ENCODE peak calls at places on chromosomes 11 and 22, in four cellular contexts. Q is HFF-Myc; F is fibroblast of villous mesenchyme; Z is CD8-positive, alpha-beta T cell. H is an unnamed sample.

GRCh38 chr22:24994070-24994763 is 41.7 kb downstream of the KIAA1671 start:
- DNase-seq in Q (no peak), F (no peak), Z (no peak), H (no peak)

GRCh38 chr11:134483857-134484256 is 71.8 kb upstream of the B3GAT1 start:
- DNase-seq in Q (no peak), F (no peak), Z (no peak), H (no peak)

GRCh38 chr22:26464312-26464711 is 19.3 kb downstream of the HPS4 start:
- DNase-seq in Q (peak), F (peak), Z (no peak), H (no peak)

GRCh38 chr11:92707173-92707619 is 262.3 kb upstream of the MTNR1B start:
- DNase-seq in Q (no peak), F (no peak), Z (no peak), H (no peak)

GRCh38 chr11:67382481-67383136 is 9.2 kb upstream of the RAD9A start:
- DNase-seq in Q (no peak), F (peak), Z (peak), H (no peak)

GRCh38 chr11:8263109-8263768 is 439 bp downstream of the LMO1 start:
- DNase-seq in Q (no peak), F (no peak), Z (no peak), H (no peak)

GRCh38 chr11:119423459-119424254 is 685 bp upstream of the THY1 start:
- DNase-seq in Q (no peak), F (no peak), Z (no peak), H (no peak)

GRCh38 chr11:36455658-36456111 is 54.4 kb downstream of the TRAF6 start:
- DNase-seq in Q (peak), F (peak), Z (no peak), H (peak)

GRCh38 chr11:130516175-130516867 is 67.9 kb downstream of the ADAMTS15 start:
- DNase-seq in Q (no peak), F (no peak), Z (no peak), H (no peak)

GRCh38 chr22:36901411-36902142 is 11.9 kb upstream of the CSF2RB start:
- DNase-seq in Q (no peak), F (no peak), Z (no peak), H (no peak)

GRCh38 chr11:96113100-96113710 is 189.3 kb upstream of the MTMR2 start:
- DNase-seq in Q (no peak), F (peak), Z (no peak), H (no peak)

GRCh38 chr11:12165237-12165875 is 55.0 kb downstream of the MICAL2 start:
- DNase-seq in Q (no peak), F (no peak), Z (no peak), H (no peak)

GRCh38 chr11:115606223-115607220 is 102.3 kb upstream of the CADM1 start:
- DNase-seq in Q (no peak), F (peak), Z (no peak), H (peak)

GRCh38 chr11:96114178-96115070 is 190.5 kb upstream of the MTMR2 start:
- DNase-seq in Q (no peak), F (no peak), Z (no peak), H (no peak)

GRCh38 chr11:70364745-70365535 is 33.4 kb upstream of the CTTN start:
- DNase-seq in Q (no peak), F (no peak), Z (peak), H (no peak)
- H3K4me3 ChIP-seq in Q (no peak), F (no peak), Z (no peak), H (no peak)

DNA sequence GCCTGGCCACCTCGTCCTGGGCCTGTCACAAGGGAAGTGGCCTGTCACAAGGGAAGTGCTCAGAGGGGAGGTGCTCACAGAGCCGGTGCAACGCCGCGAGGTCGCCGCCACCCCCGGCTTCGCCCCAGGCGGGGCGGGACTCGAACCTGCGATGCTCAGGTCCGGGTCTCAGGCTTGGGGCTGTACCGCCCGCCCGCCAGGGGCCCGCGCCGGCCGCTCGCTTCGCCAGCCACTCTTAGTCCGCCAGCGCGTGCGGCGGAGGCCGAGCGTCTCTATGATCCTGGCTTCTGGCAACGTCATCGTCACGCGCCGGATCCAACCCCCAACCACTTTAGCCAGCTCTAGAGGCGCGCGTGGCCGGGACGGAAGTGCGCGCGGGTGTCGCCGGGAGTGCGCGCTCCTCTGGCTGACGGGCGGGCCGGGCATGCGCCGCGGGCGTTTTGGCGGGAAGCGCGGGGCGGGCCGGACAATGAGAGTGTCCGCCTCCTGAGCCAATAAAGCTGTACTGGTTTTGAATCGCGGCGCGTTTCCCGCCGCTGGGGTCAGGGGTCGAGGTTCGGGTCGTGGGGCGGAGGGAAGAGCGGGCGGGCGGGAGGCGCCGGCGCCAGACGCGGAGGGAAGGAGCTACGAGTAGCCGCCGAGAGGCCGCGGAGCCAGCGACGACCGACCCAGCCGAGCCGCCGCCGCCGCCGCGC is at the start of gene TRMT2A:
- DNase-seq in Q (peak), F (peak), Z (peak), H (peak)
- TF ChIP-seq CTCF in Q (no peak), F (peak), Z (no peak), H (peak)

DNA sequence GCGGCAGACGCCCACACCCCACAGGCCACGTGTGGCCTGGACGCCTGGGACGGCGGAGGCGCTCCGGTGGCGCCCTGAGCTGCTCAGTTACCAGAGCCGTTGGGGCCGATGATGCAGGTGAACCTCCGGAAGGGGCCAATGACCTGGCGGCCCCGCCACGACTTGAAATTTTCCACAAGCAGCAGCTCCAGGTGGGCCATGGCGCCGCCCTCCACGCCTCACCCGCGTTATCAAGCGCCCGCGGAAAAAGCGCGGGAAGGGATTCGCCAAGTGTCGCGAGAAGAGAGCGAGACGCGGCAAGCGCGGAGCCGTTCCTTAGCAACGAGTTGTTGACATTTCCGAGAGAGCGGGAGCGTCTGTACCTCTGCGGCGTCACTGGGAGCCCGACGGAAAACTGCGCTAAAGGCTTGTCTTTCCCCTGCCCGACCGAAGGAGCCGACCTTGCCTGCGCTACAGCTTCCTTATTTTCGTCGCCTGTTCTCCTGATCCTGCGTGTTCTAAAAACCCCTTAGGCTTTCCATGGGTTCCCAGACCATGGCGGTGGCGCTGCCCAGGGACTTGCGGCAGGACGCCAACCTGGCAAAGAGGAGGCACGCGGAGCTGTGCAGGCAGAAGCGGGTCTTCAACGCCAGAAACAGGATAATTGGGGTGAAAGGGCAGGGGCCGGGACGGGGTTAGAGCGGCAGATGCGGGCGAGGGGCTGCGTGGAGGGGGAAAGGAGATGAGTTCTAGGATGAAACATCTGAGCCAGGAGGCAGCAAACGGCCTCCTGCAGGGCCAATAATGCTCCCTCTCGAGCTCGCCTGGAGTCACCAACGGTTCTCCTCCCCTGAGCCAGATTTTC is at the start of the genes RIBC2 and SMC1B:
- DNase-seq in Q (peak), F (peak), Z (peak), H (peak)
- H3K4me3 ChIP-seq in Q (peak), F (peak), Z (peak), H (peak)

GRCh38 chr11:3021125-3021524 is 29.0 kb upstream of the NAP1L4 start:
- DNase-seq in Q (no peak), F (no peak), Z (peak), H (peak)
- TF ChIP-seq CTCF in Q (peak), F (peak), Z (peak), H (peak)

GRCh38 chr11:27464155-27464759 is 8.3 kb downstream of the LGR4 start:
- DNase-seq in Q (no peak), F (no peak), Z (no peak), H (no peak)
- H3K4me3 ChIP-seq in Q (no peak), F (no peak), Z (no peak), H (no peak)

DNA sequence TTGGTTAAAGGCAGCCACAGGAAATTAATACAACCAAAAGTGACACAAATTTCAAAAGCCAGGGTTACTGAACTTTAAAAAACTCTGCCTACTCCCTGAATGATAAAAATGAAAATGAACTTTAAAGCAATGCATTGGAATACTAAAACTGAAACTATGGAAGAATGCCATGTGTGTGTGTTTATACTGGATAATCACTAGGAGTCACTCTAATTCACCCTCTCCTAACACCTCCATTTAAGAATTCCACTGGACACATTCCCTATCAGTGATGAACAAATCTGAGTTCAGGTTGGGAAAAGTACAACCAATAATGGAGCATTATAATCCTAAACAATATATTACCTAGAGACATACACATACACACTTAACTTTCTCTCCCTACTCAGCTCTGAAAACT is 27.5 kb upstream of the PLAAT3 start:
- DNase-seq in Q (no peak), F (peak), Z (no peak), H (no peak)
- TF ChIP-seq CTCF in Q (no peak), F (peak), Z (no peak), H (no peak)